ENCODE peak calls at places on chromosomes 13 and 19, in five cellular contexts. G, D, I, H and M are unnamed samples. For H3K27me3 and H3K4me1, the result is how much of the 10 kb centered on the place peaks cover.

GRCh38 chr13:35481777-35482176 is 5.3 kb upstream of the MAB21L1 start:
- DNase-seq in I (no peak), D (no peak), G (no peak), H (no peak), M (no peak)

GRCh38 chr13:109400192-109400591 is 386.2 kb downstream of the IRS2 start:
- DNase-seq in G (peak), H (no peak), I (no peak), D (no peak), M (no peak)

GRCh38 chr19:48970923-48971395 is 5.8 kb downstream of the FTL start:
- DNase-seq in I (peak), D (peak), H (no peak), G (peak), M (no peak)

GRCh38 chr19:34430738-34431625 is 2.8 kb downstream of the UBA2 start:
- DNase-seq in I (peak), H (no peak), D (peak), G (peak), M (no peak)

GRCh38 chr13:49791214-49791752 is 1.2 kb downstream of the KPNA3 start:
- DNase-seq in H (no peak), I (peak), D (peak), G (peak), M (no peak)

GRCh38 chr13:41835871-41836270 is 125.0 kb downstream of the VWA8 start:
- DNase-seq in G (peak), I (no peak), H (no peak), D (no peak), M (no peak)

GRCh38 chr13:64266024-64266423 is 2850.4 kb upstream of the PCDH20 start:
- DNase-seq in H (no peak), D (no peak), I (no peak), G (no peak), M (no peak)

GRCh38 chr13:87147076-87147475 is 524.1 kb upstream of the SLITRK5 start:
- DNase-seq in D (peak), G (peak), H (no peak), I (no peak), M (no peak)

GRCh38 chr13:31733066-31733465 is 6.3 kb upstream of the RXFP2 start:
- DNase-seq in I (peak), D (no peak), G (peak), H (no peak), M (no peak)

GRCh38 chr13:40442191-40442590 is 224.2 kb downstream of the FOXO1 start:
- DNase-seq in H (no peak), G (peak), D (no peak), I (peak), M (no peak)

GRCh38 chr19:14649020-14649419 is 25.6 kb downstream of the ADGRE3 start:
- DNase-seq in H (no peak), G (no peak), I (no peak), D (no peak), M (no peak)

GRCh38 chr13:21039097-21039800 is 22.1 kb downstream of the LATS2 start:
- DNase-seq in G (peak), H (no peak), D (no peak), I (peak), M (no peak)

GRCh38 chr13:95607363-95607762 is 37.1 kb downstream of the DZIP1 start:
- DNase-seq in D (peak), I (peak), H (no peak), G (peak), M (no peak)

GRCh38 chr19:13404236-13404635 is 102.0 kb downstream of the CACNA1A start:
- DNase-seq in I (no peak), H (no peak), G (no peak), D (no peak), M (no peak)

GRCh38 chr19:58304748-58305064 is 471 bp upstream of the ERVK3-1 start:
- DNase-seq in D (no peak), H (no peak), G (no peak), I (no peak), M (no peak)

GRCh38 chr19:12611361-12611699 is 610 bp downstream of the ZNF791 start:
- DNase-seq in I (peak), H (peak), G (peak), D (peak), M (peak)

GRCh38 chr13:49810825-49811526 is 18.5 kb upstream of the KPNA3 start:
- DNase-seq in D (peak), I (no peak), H (no peak), G (peak), M (no peak)

GRCh38 chr19:32767951-32768679 is 48.5 kb downstream of the TDRD12 start:
- DNase-seq in D (no peak), H (no peak), G (no peak), I (no peak), M (no peak)

GRCh38 chr13:86960876-86961275 is 710.3 kb upstream of the SLITRK5 start:
- DNase-seq in D (peak), H (no peak), I (no peak), G (no peak), M (no peak)

GRCh38 chr13:20708216-20708615 is 4.7 kb downstream of the IL17D start:
- DNase-seq in H (no peak), G (no peak), D (no peak), I (no peak), M (no peak)

GRCh38 chr13:47897411-47898050 is 103.5 kb downstream of the SUCLA2 start:
- DNase-seq in D (peak), H (no peak), I (no peak), G (peak), M (no peak)

GRCh38 chr19:49133621-49134454 is 14.5 kb downstream of the PPFIA3 start:
- DNase-seq in H (no peak), G (peak), I (peak), D (no peak), M (no peak)

GRCh38 chr13:85520445-85520844 is 278.8 kb downstream of the SLITRK6 start:
- DNase-seq in H (no peak), I (no peak), G (peak), D (peak), M (no peak)

GRCh38 chr13:37306778-37307544 is 201.5 kb upstream of the CSNK1A1L start:
- DNase-seq in G (peak), I (peak), H (no peak), D (peak), M (no peak)

GRCh38 chr13:24135674-24136300 is 24.7 kb upstream of the SPATA13 start:
- DNase-seq in H (no peak), I (no peak), D (peak), G (peak), M (no peak)

GRCh38 chr13:98252931-98253470 is 75.9 kb upstream of the RNF113B start:
- DNase-seq in G (peak), I (peak), H (no peak), D (no peak), M (no peak)

GRCh38 chr19:4806384-4806783 is 14.8 kb downstream of the FEM1A start:
- DNase-seq in G (no peak), I (no peak), H (no peak), D (no peak), M (no peak)

GRCh38 chr13:51684076-51684475 is 99.8 kb downstream of the WDFY2 start:
- DNase-seq in G (peak), H (no peak), D (no peak), I (no peak), M (no peak)

GRCh38 chr13:32829269-32829668 is 187.0 kb upstream of the KL start:
- DNase-seq in D (peak), I (no peak), H (no peak), G (no peak), M (no peak)

GRCh38 chr13:105184221-105184620 is 1351.2 kb downstream of the EFNB2 start:
- DNase-seq in G (no peak), D (no peak), H (no peak), I (no peak), M (no peak)

GRCh38 chr19:39428309-39429112 is 7.2 kb downstream of the RPS16 start:
- DNase-seq in I (peak), H (no peak), G (peak), D (no peak), M (no peak)

GRCh38 chr19:57305056-57305455 is 15.2 kb upstream of the ZNF543 start:
- DNase-seq in D (no peak), H (no peak), G (no peak), I (no peak), M (no peak)

GRCh38 chr13:37700887-37701286 is 102.3 kb upstream of the POSTN start:
- DNase-seq in H (no peak), I (peak), G (peak), D (no peak), M (no peak)

GRCh38 chr19:39998511-39998910 is 1.7 kb downstream of the ZNF546 start:
- DNase-seq in D (peak), I (no peak), H (no peak), G (no peak), M (no peak)

GRCh38 chr19:17703823-17704463 is 15.3 kb upstream of the MAP1S start:
- DNase-seq in H (no peak), D (peak), G (peak), I (peak), M (no peak)

GRCh38 chr13:113148407-113148806 is 10.0 kb upstream of the PROZ start:
- DNase-seq in D (no peak), G (no peak), I (no peak), H (no peak), M (no peak)

GRCh38 chr13:85653681-85654080 is 145.5 kb downstream of the SLITRK6 start:
- DNase-seq in H (no peak), D (no peak), G (no peak), I (no peak), M (no peak)

GRCh38 chr13:112071902-112072530 is 5.1 kb downstream of the SOX1 start:
- DNase-seq in G (no peak), D (no peak), H (peak), I (no peak), M (no peak)
- H3K27me3 ChIP-seq in G (half or more), D (under half), H (half or more), I (half or more), M (half or more)

GRCh38 chr13:91817250-91817649 is 418.8 kb downstream of the GPC5 start:
- DNase-seq in H (no peak), D (peak), G (peak), I (peak), M (no peak)
- TF ChIP-seq CTCF in H (no peak), D (peak), G (peak), I (peak), M (no peak)

GRCh38 chr13:39376088-39376487 is 226.9 kb downstream of the LHFPL6 start:
- DNase-seq in I (no peak), G (no peak), H (no peak), D (no peak), M (no peak)

GRCh38 chr13:39378293-39378692 is 224.7 kb downstream of the LHFPL6 start:
- DNase-seq in H (no peak), I (no peak), G (no peak), D (no peak), M (no peak)

GRCh38 chr13:39377699-39378098 is 225.3 kb downstream of the LHFPL6 start:
- DNase-seq in H (no peak), G (no peak), D (no peak), I (no peak), M (no peak)

GRCh38 chr13:39373108-39373507 is 229.9 kb downstream of the LHFPL6 start:
- DNase-seq in I (no peak), D (no peak), H (no peak), G (no peak), M (no peak)

DNA sequence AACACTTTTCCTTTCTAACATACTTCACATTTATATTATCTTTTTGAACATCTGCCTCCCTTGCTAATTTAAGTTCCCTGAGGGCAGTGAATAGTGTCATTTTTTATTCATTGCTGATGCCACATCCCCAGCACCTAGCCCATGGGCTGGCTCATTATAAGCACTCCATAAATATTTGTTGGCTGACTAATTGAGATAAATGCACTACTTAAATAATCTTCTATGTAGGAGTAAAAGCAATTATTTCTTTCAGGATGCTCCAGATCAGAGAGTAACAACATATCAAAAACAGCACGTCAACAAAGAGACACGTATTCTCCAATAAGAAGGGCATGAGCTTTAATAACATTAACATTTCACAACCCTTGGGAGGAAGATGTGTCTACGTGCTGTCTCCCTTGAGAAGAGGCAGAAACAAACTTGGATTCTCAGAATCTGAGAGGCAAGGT is 228.2 kb downstream of the LHFPL6 start:
- DNase-seq in G (no peak), D (no peak), H (no peak), I (no peak), M (no peak)
- H3K4me1 ChIP-seq in G (under half), D (under half), H (under half), I (under half), M (under half)

DNA sequence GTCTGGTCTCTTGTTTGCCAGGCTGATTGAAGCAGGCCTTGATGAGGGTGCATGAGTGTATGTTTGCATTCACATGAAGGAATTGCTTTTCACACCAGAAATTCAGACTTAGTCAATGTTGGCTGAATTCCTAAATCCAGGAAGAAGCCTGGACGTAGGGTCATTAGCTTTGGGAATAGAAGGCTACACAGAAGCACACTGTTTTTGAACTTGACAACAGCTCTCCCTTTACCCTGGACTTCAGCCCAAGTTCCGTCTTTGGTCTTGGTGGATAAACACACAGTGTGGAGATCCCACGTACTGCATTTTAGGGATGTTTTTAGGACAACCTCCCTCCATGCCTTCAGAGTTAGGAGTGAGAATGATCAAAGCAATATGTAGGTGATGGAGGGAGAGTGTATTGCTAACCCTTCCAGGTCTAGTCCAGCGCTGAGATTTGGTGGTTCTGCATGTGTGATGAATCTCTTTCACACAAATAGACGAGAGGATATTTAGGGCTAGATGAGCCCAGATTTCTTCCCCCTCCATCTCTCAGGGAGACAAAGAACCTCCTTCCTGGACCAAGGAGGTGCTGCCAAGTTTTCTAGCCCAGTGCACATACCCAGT is 22.8 kb downstream of the TM6SF2 start:
- DNase-seq in D (no peak), H (no peak), G (no peak), I (no peak), M (no peak)
- H3K27me3 ChIP-seq in D (under half), H (under half), G (under half), I (under half), M (under half)

DNA sequence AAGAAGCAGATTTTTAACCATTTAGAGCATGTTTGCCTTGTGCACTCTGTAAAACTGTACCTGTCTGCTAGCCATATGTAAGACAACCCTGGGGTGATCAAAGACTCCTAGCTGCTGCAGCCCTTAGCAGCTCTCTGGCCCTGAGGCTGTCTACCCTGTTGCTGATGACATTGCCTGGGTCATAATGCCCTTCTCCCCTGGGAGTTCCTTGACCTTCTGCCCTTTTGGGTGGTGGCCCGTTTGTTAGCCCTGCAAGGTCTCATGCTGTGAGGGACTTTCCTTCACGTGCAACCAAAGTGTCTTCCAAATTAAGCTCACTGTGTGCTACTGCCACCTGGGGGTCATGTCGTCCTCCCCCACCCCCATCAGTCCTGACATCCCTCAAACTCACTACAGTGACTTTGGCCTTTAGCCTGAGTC is 7.4 kb downstream of the GPC6 start:
- DNase-seq in D (no peak), H (no peak), G (no peak), I (no peak), M (no peak)
- TF ChIP-seq CTCF in D (peak), H (no peak), G (peak), I (no peak), M (no peak)

GRCh38 chr13:27967203-27967735 is 1.8 kb downstream of the CDX2 start:
- DNase-seq in D (no peak), H (no peak), I (no peak), G (no peak), M (no peak)

GRCh38 chr13:27965740-27966640 is 3.1 kb downstream of the CDX2 start:
- DNase-seq in D (no peak), G (no peak), H (no peak), I (no peak), M (no peak)

GRCh38 chr13:27966641-27967202 is 2.4 kb downstream of the CDX2 start:
- DNase-seq in G (no peak), I (no peak), D (no peak), H (no peak), M (no peak)

GRCh38 chr13:27964741-27965323 is 4.3 kb downstream of the CDX2 start:
- DNase-seq in G (no peak), H (no peak), D (no peak), I (no peak), M (no peak)

DNA sequence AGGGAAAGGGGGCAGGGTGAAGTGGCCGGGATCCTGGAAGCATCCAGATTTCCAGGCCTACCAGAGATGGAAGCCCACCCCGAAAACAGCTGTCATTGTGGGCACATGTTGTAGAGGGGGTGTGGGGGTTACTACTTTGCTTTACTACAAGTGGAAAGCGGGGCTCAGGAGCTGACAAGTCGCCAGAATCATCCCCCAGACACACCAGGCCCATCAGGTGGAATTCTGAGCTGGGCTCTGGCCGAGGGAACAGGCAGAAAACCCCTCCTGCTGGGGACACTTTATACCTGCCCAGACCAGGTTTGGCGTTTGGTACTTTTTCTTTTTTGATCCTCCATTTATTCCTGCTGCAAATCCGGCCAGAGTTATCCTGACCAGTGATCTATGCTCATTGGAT is 3.8 kb downstream of the CDX2 start:
- DNase-seq in D (no peak), I (no peak), G (no peak), H (no peak), M (no peak)
- H3K4me1 ChIP-seq in D (under half), I (under half), G (under half), H (under half), M (under half)

DNA sequence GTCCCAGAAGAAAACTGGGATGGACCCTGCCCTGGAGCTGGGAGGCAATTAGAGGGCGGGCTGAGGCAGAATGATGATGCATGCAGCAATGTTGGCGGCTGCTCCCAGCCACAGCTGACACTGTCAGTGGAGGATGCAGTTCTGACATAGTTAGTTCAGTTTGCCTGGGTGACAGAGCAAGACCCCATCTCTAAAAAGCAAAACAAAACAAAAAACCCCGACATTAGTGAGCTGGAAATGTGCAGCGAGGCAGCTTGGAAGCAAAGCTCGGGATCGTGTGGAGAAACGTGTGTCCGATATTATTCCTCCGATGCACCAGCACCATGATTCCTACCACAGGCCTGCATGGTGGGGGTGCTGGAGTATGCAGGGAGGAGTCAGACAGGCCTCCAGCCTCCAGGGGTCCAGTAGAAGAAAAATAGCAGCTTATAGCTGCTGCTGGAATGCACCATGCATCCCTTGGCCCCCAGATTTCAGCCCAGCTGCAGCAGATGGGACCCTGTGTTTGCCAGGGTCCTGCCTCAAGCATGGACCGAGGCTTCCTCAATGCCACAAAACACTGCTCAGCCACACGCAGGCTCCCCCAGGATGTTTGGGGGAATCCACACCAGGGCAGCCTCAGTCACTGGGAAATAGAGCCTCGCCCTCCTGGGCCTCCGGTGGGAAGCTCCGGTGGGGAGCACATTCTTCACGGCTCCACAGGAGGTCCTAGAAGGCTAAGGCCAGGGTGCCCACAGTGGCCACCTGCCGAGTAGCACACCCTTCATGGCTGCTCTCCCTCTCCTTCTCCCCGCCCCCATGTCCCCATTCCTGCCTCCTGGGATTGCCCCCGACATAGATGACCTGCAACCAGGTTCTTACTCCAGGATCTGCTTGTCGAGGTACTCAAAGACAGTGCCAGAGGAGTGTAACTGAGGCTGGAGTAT is 110.4 kb upstream of the UQCRFS1 start:
- DNase-seq in D (no peak), G (no peak), H (peak), I (no peak), M (no peak)
- H3K27me3 ChIP-seq in D (under half), G (under half), H (under half), I (under half), M (under half)